ENCODE peak calls at places on chromosomes 16 and 17, in seven cellular contexts. O is mucosa of descending colon; Y is psoas muscle; H is naive thymus-derived CD4-positive, alpha-beta T cell; P is lower lobe of right lung; C is thoracic aorta; I is heart left ventricle. X is an unnamed sample. For H3K4me1 and H3K36me3, the result is how much of the 10 kb centered on the place peaks cover.

GRCh38 chr17:30290696-30291570 is 811 bp downstream of the BLMH start:
- DNase-seq in O (peak), Y (peak), H (no peak), P (peak), C (no peak), I (no peak), X (peak)

GRCh38 chr16:72443809-72444208 is 271.9 kb upstream of the PMFBP1 start:
- DNase-seq in O (no peak), Y (no peak), H (no peak), P (no peak), C (no peak), I (no peak), X (no peak)

GRCh38 chr17:73956169-73956568 is 247.3 kb upstream of the RPL38 start:
- DNase-seq in O (no peak), Y (no peak), H (no peak), P (no peak), C (no peak), I (no peak), X (no peak)

GRCh38 chr16:20865420-20866126 is 34.6 kb downstream of the DCUN1D3 start:
- DNase-seq in O (no peak), Y (no peak), H (no peak), P (no peak), C (no peak), I (no peak), X (no peak)

GRCh38 chr17:56203430-56203829 is 50.2 kb downstream of the ANKFN1 start:
- DNase-seq in O (no peak), Y (no peak), H (no peak), P (no peak), C (no peak), I (no peak), X (no peak)

GRCh38 chr17:69175812-69176517 is 34.3 kb upstream of the ABCA6 start:
- DNase-seq in O (no peak), Y (no peak), H (no peak), P (no peak), C (no peak), I (no peak), X (no peak)

GRCh38 chr17:78634154-78634553 is 57.0 kb upstream of the DNAH17 start:
- DNase-seq in O (no peak), Y (no peak), H (no peak), P (no peak), C (no peak), I (no peak), X (no peak)

GRCh38 chr16:15775209-15775608 is 81.6 kb downstream of the MYH11 start:
- DNase-seq in O (no peak), Y (no peak), H (no peak), P (no peak), C (no peak), I (no peak), X (no peak)

GRCh38 chr16:53839150-53839549 is 135.2 kb downstream of the FTO start:
- DNase-seq in O (no peak), Y (no peak), H (no peak), P (no peak), C (no peak), I (no peak), X (no peak)

GRCh38 chr16:80197790-80198201 is 343.0 kb upstream of the DYNLRB2 start:
- DNase-seq in O (no peak), Y (no peak), H (no peak), P (no peak), C (no peak), I (no peak), X (no peak)

GRCh38 chr16:68786685-68787418 is 49.8 kb downstream of the CDH1 start:
- DNase-seq in O (no peak), Y (no peak), H (no peak), P (no peak), C (no peak), I (no peak), X (no peak)

GRCh38 chr17:14451729-14452191 is 150.9 kb downstream of the HS3ST3B1 start:
- DNase-seq in O (no peak), Y (no peak), H (no peak), P (no peak), C (no peak), I (no peak), X (no peak)

GRCh38 chr17:73533801-73534574 is 110.3 kb downstream of the SDK2 start:
- DNase-seq in O (no peak), Y (no peak), H (no peak), P (no peak), C (no peak), I (peak), X (no peak)

GRCh38 chr17:37802061-37802460 is 57.2 kb upstream of the HNF1B start:
- DNase-seq in O (no peak), Y (no peak), H (no peak), P (no peak), C (no peak), I (no peak), X (no peak)

GRCh38 chr17:50893183-50893993 is 27.2 kb upstream of the TOB1 start:
- DNase-seq in O (no peak), Y (no peak), H (no peak), P (no peak), C (no peak), I (no peak), X (no peak)

GRCh38 chr17:34243732-34244299 is 11.3 kb upstream of the CCL2 start:
- DNase-seq in O (no peak), Y (no peak), H (no peak), P (no peak), C (no peak), I (no peak), X (no peak)

GRCh38 chr16:17606460-17606859 is 135.7 kb upstream of the XYLT1 start:
- DNase-seq in O (no peak), Y (no peak), H (no peak), P (no peak), C (no peak), I (no peak), X (no peak)

GRCh38 chr17:57338257-57338919 is 82.1 kb downstream of the MSI2 start:
- DNase-seq in O (no peak), Y (no peak), H (no peak), P (no peak), C (no peak), I (no peak), X (no peak)

GRCh38 chr17:7218774-7219173 is 862 bp downstream of the DLG4 start:
- DNase-seq in O (peak), Y (peak), H (no peak), P (no peak), C (no peak), I (no peak), X (no peak)

GRCh38 chr16:15739940-15740339 is 89.9 kb downstream of the NDE1 start:
- DNase-seq in O (no peak), Y (no peak), H (no peak), P (no peak), C (no peak), I (no peak), X (no peak)

GRCh38 chr17:59764292-59764741 is 56.9 kb downstream of the VMP1 start:
- DNase-seq in O (no peak), Y (no peak), H (no peak), P (no peak), C (no peak), I (no peak), X (no peak)

GRCh38 chr17:47935961-47936360 is 5.4 kb upstream of the PNPO start:
- DNase-seq in O (no peak), Y (no peak), H (no peak), P (no peak), C (no peak), I (no peak), X (no peak)

GRCh38 chr17:37848690-37849616 is 75.3 kb upstream of the TBC1D3K start:
- DNase-seq in O (no peak), Y (no peak), H (no peak), P (no peak), C (no peak), I (no peak), X (no peak)

GRCh38 chr17:64706224-64707076 is 44.3 kb upstream of the SMURF2 start:
- DNase-seq in O (no peak), Y (no peak), H (no peak), P (no peak), C (no peak), I (no peak), X (no peak)

GRCh38 chr17:57747221-57748017 is 2.3 kb upstream of the CCDC182 start:
- DNase-seq in O (no peak), Y (no peak), H (peak), P (no peak), C (no peak), I (no peak), X (peak)

GRCh38 chr17:71057448-71057847 is 888.1 kb downstream of the KCNJ2 start:
- DNase-seq in O (no peak), Y (no peak), H (no peak), P (no peak), C (no peak), I (no peak), X (no peak)

GRCh38 chr16:1163567-1164055 is 10.7 kb downstream of the CACNA1H start:
- DNase-seq in O (no peak), Y (no peak), H (no peak), P (no peak), C (no peak), I (no peak), X (no peak)

GRCh38 chr16:66919569-66920472 is 1.1 kb upstream of the CDH16 start:
- DNase-seq in O (no peak), Y (peak), H (no peak), P (no peak), C (no peak), I (no peak), X (no peak)

GRCh38 chr16:49700928-49701685 is 154.8 kb downstream of the ZNF423 start:
- DNase-seq in O (no peak), Y (no peak), H (no peak), P (no peak), C (no peak), I (no peak), X (no peak)
- H3K4me1 ChIP-seq in O (under half), Y (under half), H (under half), P (under half), C (half or more), I (half or more), X (under half)

GRCh38 chr16:88619859-88620655 is 18.3 kb upstream of the IL17C start:
- DNase-seq in O (no peak), Y (no peak), H (peak), P (no peak), C (no peak), I (no peak), X (peak)
- H3K36me3 ChIP-seq in O (under half), Y (under half), H (half or more), P (half or more), C (under half), I (under half), X (under half)

DNA sequence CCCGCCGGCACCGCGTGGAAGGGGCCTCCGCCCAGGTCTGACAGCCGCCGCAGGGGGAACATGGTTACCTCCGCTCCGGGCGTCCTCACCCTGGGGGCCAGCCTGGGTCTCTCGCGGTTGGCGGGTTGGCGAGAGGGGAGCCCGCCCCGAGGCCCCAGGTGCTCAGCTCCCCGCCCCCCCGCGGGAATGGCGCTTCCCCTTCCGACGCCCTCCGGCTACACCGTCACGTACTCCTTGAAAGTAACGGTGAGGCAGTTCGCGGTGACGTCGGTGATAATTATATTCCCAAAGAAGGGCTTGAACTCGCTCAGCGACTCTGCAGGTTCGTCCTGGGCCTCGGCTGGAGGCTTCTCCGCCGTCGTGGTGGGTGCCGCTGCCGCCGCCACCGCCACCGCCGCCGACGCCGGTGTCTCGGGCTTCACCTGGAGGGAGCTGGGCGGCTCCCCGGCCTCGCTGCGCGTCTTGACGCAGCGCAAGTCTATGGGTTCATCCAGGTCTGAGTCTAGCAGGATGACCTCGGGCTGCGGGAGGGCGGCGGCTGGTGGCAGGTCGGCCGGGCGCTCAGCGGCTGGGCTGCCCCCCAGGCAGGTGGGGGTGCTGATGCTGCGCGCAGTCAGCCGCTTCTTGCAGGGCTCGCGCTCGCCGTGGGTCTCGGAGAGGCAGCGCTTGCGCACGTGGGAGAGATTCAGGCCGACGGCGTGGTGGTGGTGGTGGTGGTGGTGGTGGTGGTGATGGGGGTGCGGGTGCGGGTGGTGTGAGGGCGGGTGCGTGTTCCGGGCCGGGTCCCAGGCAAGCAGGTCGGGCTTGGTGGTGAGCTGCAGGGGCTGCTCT is 5.3 kb downstream of the CBX4 start:
- DNase-seq in O (peak), Y (no peak), H (no peak), P (peak), C (no peak), I (no peak), X (no peak)
- H3K4me1 ChIP-seq in O (half or more), Y (under half), H (under half), P (half or more), C (under half), I (half or more), X (under half)

DNA sequence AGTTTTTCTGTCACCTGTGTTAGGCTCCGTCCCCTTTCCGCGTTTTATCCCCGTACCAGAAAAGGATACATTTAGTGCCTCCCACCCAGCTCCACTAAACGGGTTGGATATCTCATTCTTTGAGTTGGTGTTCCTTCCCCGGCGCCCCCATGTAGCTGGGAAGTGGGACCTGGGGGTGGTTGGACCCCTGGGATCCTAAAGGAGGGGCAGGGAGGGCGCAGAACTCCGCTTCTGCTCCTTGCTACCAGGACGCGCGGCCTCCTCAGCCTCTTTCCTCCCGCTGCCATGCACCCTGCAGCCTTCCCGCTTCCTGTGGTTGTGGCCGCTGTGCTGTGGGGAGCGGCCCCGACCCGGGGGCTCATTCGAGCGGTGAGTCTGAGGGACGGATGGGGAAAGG is 555 bp downstream of the RNF167 start:
- DNase-seq in O (peak), Y (no peak), H (peak), P (no peak), C (no peak), I (no peak), X (peak)
- H3K36me3 ChIP-seq in O (under half), Y (under half), H (half or more), P (half or more), C (under half), I (under half), X (under half)

DNA sequence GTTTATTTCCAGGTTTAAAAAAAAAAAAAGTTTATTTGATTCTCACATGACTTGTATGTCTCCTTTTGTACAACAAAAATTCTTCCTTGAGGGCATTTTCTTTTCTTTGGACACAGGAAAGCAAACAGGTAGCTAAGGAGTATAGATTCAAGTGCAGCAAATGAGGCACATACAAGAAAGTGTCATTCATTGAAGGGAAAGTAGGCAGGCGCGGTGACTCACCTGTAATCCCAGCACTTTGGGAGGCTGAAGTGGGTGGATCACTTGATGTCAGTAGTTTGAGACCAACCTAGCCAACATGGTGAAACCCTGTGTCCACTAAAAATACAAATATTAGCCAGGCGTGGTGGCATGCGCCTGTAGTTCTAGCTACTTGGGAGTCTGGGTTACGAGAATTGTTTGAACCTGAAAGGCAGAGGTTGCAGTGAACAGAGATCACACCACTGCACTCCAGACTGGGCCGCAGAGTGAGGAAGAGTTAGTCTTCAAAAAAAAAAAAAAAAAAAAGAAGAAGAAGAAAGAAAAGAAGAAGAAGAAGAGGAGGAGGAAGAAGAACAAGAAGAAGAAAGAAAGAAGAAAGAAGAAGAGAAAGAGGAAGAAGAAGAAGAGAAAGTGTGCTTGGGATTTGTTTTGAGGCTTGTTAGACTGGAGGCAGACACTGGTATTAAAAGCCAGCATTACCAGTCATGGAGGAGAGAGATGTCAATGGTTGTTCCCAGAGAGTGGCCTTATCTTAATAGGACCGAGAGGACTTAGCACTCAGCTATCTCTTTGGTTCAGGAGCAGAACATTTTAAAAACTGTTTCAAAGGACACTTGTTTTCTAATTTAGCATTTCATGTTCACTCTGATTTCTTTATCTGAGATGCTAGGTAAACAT is 19.7 kb downstream of the GINS3 start:
- DNase-seq in O (no peak), Y (no peak), H (no peak), P (no peak), C (no peak), I (no peak), X (no peak)
- H3K4me1 ChIP-seq in O (under half), Y (under half), H (under half), P (under half), C (under half), I (under half), X (under half)

GRCh38 chr17:9144502-9145233 is 123.4 kb downstream of the NTN1 start:
- DNase-seq in O (peak), Y (no peak), H (no peak), P (no peak), C (no peak), I (no peak), X (no peak)

GRCh38 chr17:9151091-9151490 is 129.8 kb downstream of the NTN1 start:
- DNase-seq in O (no peak), Y (no peak), H (no peak), P (no peak), C (no peak), I (no peak), X (no peak)

GRCh38 chr17:9150407-9151090 is 129.2 kb downstream of the NTN1 start:
- DNase-seq in O (peak), Y (no peak), H (no peak), P (no peak), C (no peak), I (no peak), X (no peak)

GRCh38 chr17:9146064-9146463 is 124.8 kb downstream of the NTN1 start:
- DNase-seq in O (no peak), Y (no peak), H (no peak), P (no peak), C (no peak), I (no peak), X (no peak)

DNA sequence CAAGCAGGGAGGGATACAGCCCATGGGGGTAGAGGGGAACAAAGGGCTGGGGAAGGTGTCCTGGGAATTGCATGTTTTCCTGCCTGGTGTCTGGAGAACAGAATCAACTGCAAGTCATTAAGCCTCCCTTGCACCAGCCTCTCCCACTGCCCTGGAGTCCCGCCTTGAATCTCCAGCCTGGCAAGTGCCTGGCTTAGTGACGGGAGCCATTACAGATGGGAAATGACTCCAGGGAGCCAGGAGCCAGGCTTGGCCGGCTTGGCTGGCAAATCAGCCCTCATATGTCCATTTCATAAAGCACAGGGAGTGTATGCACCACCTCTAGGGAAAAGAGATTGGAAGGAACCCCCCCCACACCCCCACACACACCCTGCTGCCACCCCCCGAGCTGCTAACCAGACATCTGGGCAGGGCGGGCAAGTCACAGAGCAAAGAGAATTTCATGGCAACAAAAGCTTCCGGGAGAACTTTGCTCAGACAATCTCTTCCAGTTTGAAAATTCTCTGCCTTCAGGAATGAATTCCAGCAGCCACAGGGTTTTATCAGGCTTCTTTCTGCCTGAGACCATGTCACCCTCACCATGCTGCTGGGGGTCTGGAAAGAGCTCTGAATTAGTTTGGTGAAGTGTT is 127.7 kb downstream of the NTN1 start:
- DNase-seq in O (peak), Y (no peak), H (no peak), P (no peak), C (peak), I (no peak), X (no peak)
- H3K36me3 ChIP-seq in O (under half), Y (under half), H (under half), P (under half), C (under half), I (under half), X (under half)

GRCh38 chr17:76536511-76537287 is 810 bp downstream of the CYGB start:
- DNase-seq in O (no peak), Y (no peak), H (no peak), P (no peak), C (no peak), I (no peak), X (no peak)
- H3K4me1 ChIP-seq in O (under half), Y (under half), H (under half), P (half or more), C (under half), I (half or more), X (under half)